ENCODE peak calls at places on chromosomes 6 and 20, in four cellular contexts. D is caudate nucleus, F is astrocyte, X is NCI-H774. C is an unnamed sample.

GRCh38 chr6:38100380-38100779 is 280.9 kb downstream of the ZFAND3 start:
- DNase-seq in D (no peak), F (no peak), X (no peak), C (no peak)

GRCh38 chr20:51631011-51631950 is 88.8 kb upstream of the NFATC2 start:
- DNase-seq in F (peak; percentile 99), X (no peak), D (no peak), C (no peak)

GRCh38 chr6:55963301-55963700 is 87.9 kb upstream of the BMP5 start:
- DNase-seq in X (no peak), F (no peak), D (no peak), C (no peak)

GRCh38 chr6:12420626-12421025 is 130.5 kb downstream of the EDN1 start:
- DNase-seq in D (no peak), X (no peak), F (peak; percentile 79), C (no peak)

GRCh38 chr6:624979-625378 is 31.9 kb downstream of the HUS1B start:
- DNase-seq in F (peak; percentile 6), D (no peak), X (no peak), C (no peak)

GRCh38 chr6:36683145-36683655 is 4.7 kb downstream of the CDKN1A start:
- DNase-seq in X (no peak), D (no peak), F (no peak), C (no peak)

GRCh38 chr20:34954905-34955231 is 738 bp downstream of the GSS start:
- DNase-seq in D (peak; percentile 53), X (peak; percentile 16), F (peak; percentile 29), C (no peak)

GRCh38 chr20:55140631-55141030 is 665.2 kb downstream of the DOK5 start:
- DNase-seq in F (no peak), X (peak; percentile 74), D (no peak), C (no peak)

GRCh38 chr6:70234561-70235236 is 68.2 kb downstream of the COL9A1 start:
- DNase-seq in F (no peak), X (no peak), D (no peak), C (no peak)

GRCh38 chr6:75368151-75368779 is 83.7 kb upstream of the TMEM30A start:
- DNase-seq in F (no peak), X (peak; percentile 68), D (no peak), C (no peak)

GRCh38 chr20:47241345-47241781 is 115.1 kb downstream of the ZMYND8 start:
- DNase-seq in F (peak; percentile 96), X (no peak), D (no peak), C (no peak)

GRCh38 chr20:25051386-25052155 is 6.4 kb downstream of the ACSS1 start:
- DNase-seq in X (no peak), F (no peak), D (no peak), C (no peak)